ENCODE peak calls at places on chromosomes 7 and 10, in ten cellular contexts. G is colonic mucosa; D is left ventricle myocardium inferior; O is naive thymus-derived CD4-positive, alpha-beta T cell; K is testis; L is IMR-90; M is neural progenitor cell; Q is mammary epithelial cell; I is pancreas; H is small intestine. C is an unnamed sample.

GRCh38 chr10:69172241-69172998 is 7.6 kb upstream of the SUPV3L1 start:
- DNase-seq in G (no peak), D (no peak), O (no peak), K (no peak), L (peak), M (no peak), Q (no peak), I (no peak), H (no peak), C (no peak)

GRCh38 chr10:61389887-61390286 is 63.3 kb downstream of the TMEM26 start:
- DNase-seq in G (no peak), D (no peak), O (no peak), K (no peak), L (no peak), M (no peak), Q (no peak), I (no peak), H (no peak), C (no peak)

GRCh38 chr10:8633909-8634308 is 579.4 kb downstream of the GATA3 start:
- DNase-seq in G (no peak), D (no peak), O (no peak), K (no peak), L (no peak), M (no peak), Q (peak), I (no peak), H (no peak), C (no peak)

GRCh38 chr7:2112261-2113203 is 120.2 kb downstream of the MAD1L1 start:
- DNase-seq in G (no peak), D (no peak), O (no peak), K (no peak), L (no peak), M (no peak), Q (no peak), I (no peak), H (no peak), C (no peak)

GRCh38 chr7:117164578-117164977 is 158.3 kb downstream of the WNT2 start:
- DNase-seq in G (no peak), D (no peak), O (no peak), K (no peak), L (peak), M (no peak), Q (peak), I (no peak), H (no peak), C (no peak)

GRCh38 chr7:159040912-159041711 is 103.6 kb downstream of the VIPR2 start:
- DNase-seq in G (peak), D (no peak), O (no peak), K (peak), L (no peak), M (no peak), Q (no peak), I (peak), H (no peak), C (no peak)

GRCh38 chr7:98254951-98255610 is 3.0 kb upstream of the TECPR1 start:
- DNase-seq in G (no peak), D (no peak), O (no peak), K (no peak), L (no peak), M (no peak), Q (no peak), I (no peak), H (no peak), C (no peak)

GRCh38 chr10:21260793-21261149 is 264.7 kb downstream of the SKIDA1 start:
- DNase-seq in G (no peak), D (no peak), O (no peak), K (no peak), L (no peak), M (peak), Q (no peak), I (no peak), H (no peak), C (no peak)

GRCh38 chr7:141339603-141340002 is 211.6 kb upstream of the AGK start:
- DNase-seq in G (no peak), D (no peak), O (no peak), K (no peak), L (no peak), M (peak), Q (no peak), I (no peak), H (no peak), C (no peak)

GRCh38 chr10:49109669-49110335 is 5.5 kb downstream of the VSTM4 start:
- DNase-seq in G (peak), D (peak), O (no peak), K (peak), L (peak), M (no peak), Q (no peak), I (no peak), H (peak), C (no peak)

GRCh38 chr10:80202934-80203834 is 2.2 kb downstream of the ANXA11 start:
- DNase-seq in G (peak), D (peak), O (peak), K (peak), L (peak), M (peak), Q (peak), I (no peak), H (peak), C (peak)

GRCh38 chr10:77835669-77836086 is 90.9 kb downstream of the DLG5 start:
- DNase-seq in G (no peak), D (peak), O (no peak), K (no peak), L (no peak), M (no peak), Q (no peak), I (no peak), H (no peak), C (no peak)

GRCh38 chr7:114627231-114627630 is 212.6 kb downstream of the FOXP2 start:
- DNase-seq in G (no peak), D (no peak), O (no peak), K (no peak), L (no peak), M (no peak), Q (no peak), I (no peak), H (no peak), C (no peak)

GRCh38 chr7:117711556-117711955 is 161.7 kb downstream of the CTTNBP2 start:
- DNase-seq in G (no peak), D (no peak), O (no peak), K (no peak), L (no peak), M (no peak), Q (no peak), I (no peak), H (no peak), C (no peak)

GRCh38 chr10:91582063-91582673 is 50.7 kb downstream of the PPP1R3C start:
- DNase-seq in G (no peak), D (peak), O (no peak), K (no peak), L (no peak), M (no peak), Q (no peak), I (no peak), H (no peak), C (no peak)

GRCh38 chr7:130099331-130099730 is 29.0 kb downstream of the KLHDC10 start:
- DNase-seq in G (no peak), D (no peak), O (no peak), K (no peak), L (peak), M (no peak), Q (no peak), I (no peak), H (no peak), C (no peak)

GRCh38 chr7:100545636-100546128 is 6.7 kb downstream of the AGFG2 start:
- DNase-seq in G (no peak), D (no peak), O (no peak), K (peak), L (peak), M (peak), Q (peak), I (no peak), H (peak), C (peak)

GRCh38 chr7:131498237-131498885 is 58.1 kb downstream of the PODXL start:
- DNase-seq in G (no peak), D (no peak), O (no peak), K (no peak), L (peak), M (no peak), Q (no peak), I (no peak), H (no peak), C (no peak)

GRCh38 chr7:79806161-79806734 is 328.4 kb upstream of the GNAI1 start:
- DNase-seq in G (no peak), D (no peak), O (no peak), K (no peak), L (peak), M (peak), Q (peak), I (no peak), H (no peak), C (no peak)

GRCh38 chr10:72694476-72695369 is 2.8 kb downstream of the MCU start:
- DNase-seq in G (no peak), D (no peak), O (peak), K (peak), L (peak), M (peak), Q (peak), I (no peak), H (peak), C (peak)

GRCh38 chr7:28564755-28565374 is 152.5 kb downstream of the CREB5 start:
- DNase-seq in G (no peak), D (no peak), O (no peak), K (no peak), L (peak), M (no peak), Q (no peak), I (no peak), H (no peak), C (no peak)

GRCh38 chr10:7408003-7408493 is 2.8 kb downstream of the SFMBT2 start:
- DNase-seq in G (peak), D (peak), O (peak), K (peak), L (no peak), M (peak), Q (no peak), I (peak), H (no peak), C (no peak)

GRCh38 chr7:37964196-37964595 is 43.8 kb downstream of the EPDR1 start:
- DNase-seq in G (no peak), D (no peak), O (no peak), K (no peak), L (no peak), M (no peak), Q (no peak), I (no peak), H (no peak), C (no peak)

GRCh38 chr10:73182568-73182967 is 14.6 kb downstream of the FAM149B1 start:
- DNase-seq in G (no peak), D (no peak), O (no peak), K (no peak), L (peak), M (no peak), Q (no peak), I (no peak), H (no peak), C (no peak)

DNA sequence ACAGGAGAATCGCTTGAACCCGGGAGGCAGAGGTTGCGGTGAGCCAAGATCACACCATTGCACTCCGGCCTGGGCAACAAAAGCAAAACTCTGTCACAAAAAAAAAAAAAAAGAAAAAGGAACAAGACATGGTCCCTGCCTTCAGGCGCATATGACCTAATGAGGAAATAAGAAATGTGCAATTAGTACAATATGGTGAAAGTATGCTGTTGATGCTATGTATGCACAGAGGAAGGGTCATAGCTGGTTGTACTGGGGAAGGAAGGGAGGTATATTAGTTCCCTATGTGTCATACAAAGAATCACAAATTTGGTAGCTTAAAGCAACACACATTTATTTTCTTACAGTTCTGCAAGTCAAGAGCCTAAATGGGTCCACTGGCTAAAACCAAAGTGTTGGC is 97.8 kb upstream of the MPP7 start:
- DNase-seq in G (no peak), D (no peak), O (no peak), K (no peak), L (no peak), M (no peak), Q (no peak), I (no peak), H (no peak), C (no peak)
- H3K27ac ChIP-seq in G (peak), D (no peak), O (no peak), K (no peak), L (no peak), M (no peak), Q (no peak), I (no peak), H (no peak), C (no peak)

GRCh38 chr7:18580945-18581344 is 85.4 kb downstream of the HDAC9 start:
- DNase-seq in G (no peak), D (no peak), O (no peak), K (no peak), L (no peak), M (no peak), Q (no peak), I (no peak), H (no peak), C (no peak)
- H3K27ac ChIP-seq in G (no peak), D (no peak), O (no peak), K (no peak), L (no peak), M (no peak), Q (no peak), I (no peak), H (no peak), C (no peak)

GRCh38 chr10:4132216-4132556 is 347.2 kb upstream of the KLF6 start:
- DNase-seq in G (no peak), D (no peak), O (no peak), K (no peak), L (no peak), M (no peak), Q (no peak), I (no peak), H (no peak), C (no peak)
- H3K27ac ChIP-seq in G (no peak), D (peak), O (no peak), K (no peak), L (peak), M (no peak), Q (peak), I (no peak), H (no peak), C (no peak)

GRCh38 chr7:102077081-102077480 is 209.6 kb upstream of the SH2B2 start:
- DNase-seq in G (no peak), D (no peak), O (no peak), K (no peak), L (no peak), M (peak), Q (no peak), I (no peak), H (no peak), C (peak)
- H3K27ac ChIP-seq in G (no peak), D (no peak), O (no peak), K (no peak), L (no peak), M (peak), Q (no peak), I (no peak), H (no peak), C (no peak)

GRCh38 chr7:102302025-102302424 is 15.4 kb downstream of the SH2B2 start:
- DNase-seq in G (no peak), D (no peak), O (no peak), K (no peak), L (no peak), M (no peak), Q (no peak), I (no peak), H (no peak), C (no peak)

GRCh38 chr7:102303669-102304422 is 17.2 kb downstream of the SH2B2 start:
- DNase-seq in G (no peak), D (no peak), O (no peak), K (no peak), L (no peak), M (peak), Q (no peak), I (no peak), H (no peak), C (peak)

GRCh38 chr7:102304668-102305067 is 18.0 kb downstream of the SH2B2 start:
- DNase-seq in G (no peak), D (no peak), O (no peak), K (no peak), L (no peak), M (no peak), Q (no peak), I (no peak), H (no peak), C (no peak)

GRCh38 chr7:102306916-102307677 is 20.4 kb downstream of the SH2B2 start:
- DNase-seq in G (peak), D (peak), O (no peak), K (no peak), L (peak), M (peak), Q (no peak), I (no peak), H (peak), C (peak)

DNA sequence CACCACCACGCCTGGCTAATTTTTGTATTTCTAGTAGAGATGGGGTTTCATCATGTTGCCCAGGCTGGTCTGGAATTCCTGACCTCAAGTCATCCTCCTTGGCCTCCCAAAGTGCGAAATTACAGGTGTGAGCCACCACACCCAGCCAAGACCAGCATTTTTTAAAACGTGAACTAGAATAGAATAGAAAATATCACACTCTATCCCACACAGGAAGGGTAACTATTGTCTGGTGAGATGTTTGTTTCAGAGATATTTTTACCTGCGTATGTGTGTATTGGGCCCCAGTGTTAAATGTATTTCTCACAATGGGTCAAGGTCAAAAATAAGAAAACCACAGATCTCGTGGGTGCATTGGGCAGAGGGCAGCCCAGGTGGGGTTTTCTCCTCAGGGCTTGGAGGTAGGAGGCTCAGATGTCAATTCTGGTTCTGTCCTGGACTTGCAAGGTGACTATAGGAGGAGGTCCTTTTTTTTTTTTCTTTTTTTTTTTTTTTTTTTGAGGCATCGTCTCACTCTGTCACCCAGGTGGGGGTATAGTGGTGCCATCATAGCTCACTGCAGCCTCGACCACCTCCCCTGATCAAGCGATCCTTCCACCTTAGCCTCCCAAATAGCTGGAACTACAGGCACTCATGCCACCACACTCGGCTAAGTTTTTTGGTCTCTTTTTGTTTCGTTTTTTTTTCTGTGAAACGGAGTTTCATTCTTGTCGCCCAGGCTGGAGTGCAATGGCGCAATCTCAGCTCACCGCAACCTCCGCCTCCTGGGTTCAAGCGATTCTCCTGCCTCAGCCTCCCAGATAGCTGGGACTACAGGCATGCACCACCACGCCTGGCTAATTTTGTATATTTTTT is 19.0 kb downstream of the SH2B2 start:
- DNase-seq in G (no peak), D (no peak), O (no peak), K (no peak), L (no peak), M (no peak), Q (no peak), I (no peak), H (no peak), C (peak)
- H3K27ac ChIP-seq in G (no peak), D (no peak), O (no peak), K (no peak), L (no peak), M (no peak), Q (no peak), I (no peak), H (no peak), C (peak)

GRCh38 chr7:139112316-139112715 is 2.8 kb upstream of the ZC3HAV1 start:
- DNase-seq in G (no peak), D (no peak), O (no peak), K (no peak), L (no peak), M (no peak), Q (no peak), I (no peak), H (no peak), C (no peak)
- H3K27ac ChIP-seq in G (peak), D (no peak), O (peak), K (no peak), L (no peak), M (no peak), Q (no peak), I (no peak), H (no peak), C (no peak)

GRCh38 chr7:363626-364025 is 73.7 kb downstream of the FOXL3 start:
- DNase-seq in G (no peak), D (peak), O (peak), K (no peak), L (no peak), M (no peak), Q (no peak), I (peak), H (no peak), C (no peak)

GRCh38 chr7:360454-361100 is 70.6 kb downstream of the FOXL3 start:
- DNase-seq in G (no peak), D (peak), O (peak), K (no peak), L (no peak), M (peak), Q (no peak), I (peak), H (no peak), C (no peak)

GRCh38 chr7:362416-363096 is 72.6 kb downstream of the FOXL3 start:
- DNase-seq in G (no peak), D (peak), O (peak), K (peak), L (peak), M (no peak), Q (no peak), I (peak), H (peak), C (no peak)

GRCh38 chr7:359776-360361 is 69.9 kb downstream of the FOXL3 start:
- DNase-seq in G (no peak), D (peak), O (no peak), K (no peak), L (no peak), M (no peak), Q (no peak), I (peak), H (no peak), C (no peak)

DNA sequence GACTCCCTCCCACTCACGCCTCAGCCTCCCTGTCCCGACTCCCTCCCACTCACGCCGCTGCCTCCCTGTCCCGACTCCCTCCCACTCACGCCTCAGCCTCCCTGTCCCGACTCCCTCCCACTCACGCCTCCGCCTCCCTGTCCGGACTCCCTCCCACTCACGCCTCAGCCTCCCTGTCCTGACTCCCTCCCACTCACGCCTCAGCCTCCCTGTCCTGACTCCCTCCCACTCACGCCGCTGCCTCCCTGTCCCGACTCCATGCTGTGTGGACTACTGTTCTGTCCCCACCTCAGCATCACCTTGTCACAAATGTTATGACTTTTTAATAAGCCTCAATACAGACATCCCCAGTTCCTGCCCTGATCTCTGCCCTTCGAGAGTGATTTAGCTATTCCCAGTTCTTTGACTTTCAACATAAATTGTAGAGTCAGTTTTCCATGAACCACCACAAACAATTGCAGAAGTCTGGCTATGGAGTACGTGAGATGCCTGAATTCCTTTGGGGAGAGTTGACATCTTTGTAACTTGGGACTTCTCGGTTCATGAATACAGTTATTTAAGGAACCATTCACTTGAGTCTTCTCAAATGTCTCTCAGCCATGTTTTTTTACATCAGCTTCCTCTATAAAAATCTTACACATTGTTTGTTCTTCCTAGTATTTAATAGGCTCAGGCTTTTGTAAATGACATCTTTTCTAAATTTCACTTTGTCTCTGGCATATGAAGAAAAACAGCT is 71.9 kb downstream of the FOXL3 start:
- DNase-seq in G (no peak), D (no peak), O (no peak), K (no peak), L (no peak), M (no peak), Q (no peak), I (no peak), H (no peak), C (no peak)
- H3K27ac ChIP-seq in G (no peak), D (no peak), O (peak), K (no peak), L (no peak), M (no peak), Q (no peak), I (peak), H (no peak), C (no peak)

DNA sequence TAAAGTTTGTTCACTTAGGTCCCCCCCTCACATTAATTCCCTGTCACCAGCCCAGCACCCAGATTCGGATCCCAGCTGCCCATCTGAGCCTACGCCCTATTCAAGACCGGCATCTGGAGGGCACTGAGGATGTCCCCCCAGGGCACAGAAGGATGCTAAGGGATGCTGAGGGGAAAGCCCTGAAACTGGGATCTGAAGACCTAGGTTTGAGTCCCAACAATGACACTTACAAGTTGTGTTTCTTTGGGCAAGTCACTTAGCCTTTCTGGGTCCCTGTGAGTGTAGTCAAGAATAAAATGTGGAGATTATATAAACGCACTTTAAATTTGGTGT is 3.8 kb upstream of the MARVELD1 start:
- DNase-seq in G (no peak), D (no peak), O (no peak), K (no peak), L (no peak), M (no peak), Q (no peak), I (no peak), H (no peak), C (no peak)
- H3K27ac ChIP-seq in G (no peak), D (no peak), O (no peak), K (no peak), L (peak), M (no peak), Q (no peak), I (no peak), H (no peak), C (no peak)

C was measured in OCI-LY7.